ENCODE peak calls at places on chromosome 21, in eight cellular contexts. One of them, this sample, is unnamed.

GRCh38 chr21:45469273-45470086 is 64.5 kb downstream of the COL18A1 start:
- DNase-seq in dorsolateral prefrontal cortex: peak
- DNase-seq in heart right ventricle: peak
- DNase-seq in left ventricle myocardium inferior: peak
- DNase-seq in CD8-positive, alpha-beta T cell: no peak
- DNase-seq in H9: no peak
- DNase-seq in IMR-90: no peak
- DNase-seq in A549: no peak
- DNase-seq in this sample: no peak

GRCh38 chr21:38853421-38853919 is 47.7 kb downstream of the ETS2 start:
- DNase-seq in A549: peak
- DNase-seq in left ventricle myocardium inferior: no peak
- DNase-seq in heart right ventricle: peak
- DNase-seq in dorsolateral prefrontal cortex: no peak
- DNase-seq in CD8-positive, alpha-beta T cell: no peak
- DNase-seq in H9: no peak
- DNase-seq in IMR-90: peak
- DNase-seq in this sample: peak

GRCh38 chr21:38319781-38320180 is 63.0 kb downstream of the KCNJ15 start:
- DNase-seq in A549: no peak
- DNase-seq in CD8-positive, alpha-beta T cell: no peak
- DNase-seq in heart right ventricle: no peak
- DNase-seq in left ventricle myocardium inferior: no peak
- DNase-seq in H9: no peak
- DNase-seq in IMR-90: peak
- DNase-seq in dorsolateral prefrontal cortex: no peak
- DNase-seq in this sample: peak

GRCh38 chr21:36461918-36462486 is 17.9 kb downstream of the CLDN14 start:
- DNase-seq in CD8-positive, alpha-beta T cell: no peak
- DNase-seq in A549: no peak
- DNase-seq in H9: no peak
- DNase-seq in IMR-90: no peak
- DNase-seq in heart right ventricle: no peak
- DNase-seq in dorsolateral prefrontal cortex: no peak
- DNase-seq in left ventricle myocardium inferior: no peak
- DNase-seq in this sample: peak

GRCh38 chr21:17359781-17360180 is 153.1 kb upstream of the CXADR start:
- DNase-seq in dorsolateral prefrontal cortex: no peak
- DNase-seq in IMR-90: no peak
- DNase-seq in heart right ventricle: no peak
- DNase-seq in CD8-positive, alpha-beta T cell: no peak
- DNase-seq in H9: no peak
- DNase-seq in left ventricle myocardium inferior: no peak
- DNase-seq in A549: no peak
- DNase-seq in this sample: no peak

GRCh38 chr21:45590246-45590725 is 48.0 kb upstream of the SLC19A1 start:
- DNase-seq in dorsolateral prefrontal cortex: peak
- DNase-seq in CD8-positive, alpha-beta T cell: peak
- DNase-seq in left ventricle myocardium inferior: peak
- DNase-seq in H9: peak
- DNase-seq in A549: peak
- DNase-seq in heart right ventricle: peak
- DNase-seq in IMR-90: peak
- DNase-seq in this sample: peak

GRCh38 chr21:45464309-45464708 is 59.3 kb downstream of the COL18A1 start:
- DNase-seq in A549: no peak
- DNase-seq in IMR-90: no peak
- DNase-seq in left ventricle myocardium inferior: peak
- DNase-seq in dorsolateral prefrontal cortex: peak
- DNase-seq in CD8-positive, alpha-beta T cell: no peak
- DNase-seq in heart right ventricle: no peak
- DNase-seq in H9: no peak
- DNase-seq in this sample: no peak

GRCh38 chr21:21236981-21237380 is 238.8 kb downstream of the NCAM2 start:
- DNase-seq in heart right ventricle: no peak
- DNase-seq in H9: no peak
- DNase-seq in left ventricle myocardium inferior: no peak
- DNase-seq in CD8-positive, alpha-beta T cell: no peak
- DNase-seq in IMR-90: no peak
- DNase-seq in A549: no peak
- DNase-seq in dorsolateral prefrontal cortex: no peak
- DNase-seq in this sample: no peak

GRCh38 chr21:37994211-37994610 is 78.0 kb upstream of the KCNJ6 start:
- DNase-seq in IMR-90: no peak
- DNase-seq in H9: no peak
- DNase-seq in left ventricle myocardium inferior: no peak
- DNase-seq in dorsolateral prefrontal cortex: no peak
- DNase-seq in CD8-positive, alpha-beta T cell: no peak
- DNase-seq in A549: no peak
- DNase-seq in heart right ventricle: no peak
- DNase-seq in this sample: no peak

GRCh38 chr21:23131177-23131576 is 2133.0 kb downstream of the NCAM2 start:
- DNase-seq in A549: no peak
- DNase-seq in H9: no peak
- DNase-seq in left ventricle myocardium inferior: no peak
- DNase-seq in IMR-90: no peak
- DNase-seq in heart right ventricle: no peak
- DNase-seq in dorsolateral prefrontal cortex: no peak
- DNase-seq in CD8-positive, alpha-beta T cell: no peak
- DNase-seq in this sample: no peak

GRCh38 chr21:21030311-21030710 is 32.1 kb downstream of the NCAM2 start:
- DNase-seq in heart right ventricle: no peak
- DNase-seq in dorsolateral prefrontal cortex: no peak
- DNase-seq in left ventricle myocardium inferior: no peak
- DNase-seq in H9: no peak
- DNase-seq in CD8-positive, alpha-beta T cell: no peak
- DNase-seq in IMR-90: no peak
- DNase-seq in A549: no peak
- DNase-seq in this sample: no peak

GRCh38 chr21:38148046-38148445 is 108.7 kb upstream of the KCNJ15 start:
- DNase-seq in CD8-positive, alpha-beta T cell: no peak
- DNase-seq in IMR-90: no peak
- DNase-seq in heart right ventricle: no peak
- DNase-seq in A549: peak
- DNase-seq in left ventricle myocardium inferior: no peak
- DNase-seq in H9: no peak
- DNase-seq in dorsolateral prefrontal cortex: no peak
- DNase-seq in this sample: peak

GRCh38 chr21:38950388-38951094 is 144.8 kb downstream of the ETS2 start:
- DNase-seq in H9: no peak
- DNase-seq in A549: peak
- DNase-seq in dorsolateral prefrontal cortex: no peak
- DNase-seq in IMR-90: peak
- DNase-seq in heart right ventricle: no peak
- DNase-seq in left ventricle myocardium inferior: no peak
- DNase-seq in CD8-positive, alpha-beta T cell: no peak
- DNase-seq in this sample: peak

GRCh38 chr21:15210235-15210678 is 145.5 kb upstream of the NRIP1 start:
- DNase-seq in heart right ventricle: peak
- DNase-seq in dorsolateral prefrontal cortex: no peak
- DNase-seq in left ventricle myocardium inferior: peak
- DNase-seq in A549: peak
- DNase-seq in H9: peak
- DNase-seq in CD8-positive, alpha-beta T cell: no peak
- DNase-seq in IMR-90: no peak
- DNase-seq in this sample: peak

GRCh38 chr21:37642493-37642892 is 273.8 kb downstream of the KCNJ6 start:
- DNase-seq in dorsolateral prefrontal cortex: no peak
- DNase-seq in CD8-positive, alpha-beta T cell: no peak
- DNase-seq in H9: peak
- DNase-seq in IMR-90: no peak
- DNase-seq in A549: peak
- DNase-seq in heart right ventricle: no peak
- DNase-seq in left ventricle myocardium inferior: no peak
- DNase-seq in this sample: peak

GRCh38 chr21:37531402-37532042 is 164.9 kb downstream of the DYRK1A start:
- DNase-seq in heart right ventricle: peak
- DNase-seq in IMR-90: no peak
- DNase-seq in CD8-positive, alpha-beta T cell: no peak
- DNase-seq in dorsolateral prefrontal cortex: no peak
- DNase-seq in left ventricle myocardium inferior: peak
- DNase-seq in H9: no peak
- DNase-seq in A549: no peak
- DNase-seq in this sample: no peak

GRCh38 chr21:18382141-18382540 is 21.4 kb downstream of the TMPRSS15 start:
- DNase-seq in A549: no peak
- DNase-seq in left ventricle myocardium inferior: no peak
- DNase-seq in heart right ventricle: no peak
- DNase-seq in IMR-90: no peak
- DNase-seq in H9: no peak
- DNase-seq in dorsolateral prefrontal cortex: no peak
- DNase-seq in CD8-positive, alpha-beta T cell: no peak
- DNase-seq in this sample: no peak

GRCh38 chr21:29443398-29444010 is 144.8 kb downstream of the BACH1 start:
- DNase-seq in A549: no peak
- DNase-seq in heart right ventricle: no peak
- DNase-seq in H9: no peak
- DNase-seq in IMR-90: no peak
- DNase-seq in dorsolateral prefrontal cortex: no peak
- DNase-seq in left ventricle myocardium inferior: no peak
- DNase-seq in CD8-positive, alpha-beta T cell: no peak
- DNase-seq in this sample: no peak

GRCh38 chr21:16592399-16592798 is 862.6 kb downstream of the USP25 start:
- DNase-seq in IMR-90: no peak
- DNase-seq in CD8-positive, alpha-beta T cell: no peak
- DNase-seq in H9: no peak
- DNase-seq in dorsolateral prefrontal cortex: no peak
- DNase-seq in A549: no peak
- DNase-seq in heart right ventricle: no peak
- DNase-seq in left ventricle myocardium inferior: no peak
- DNase-seq in this sample: no peak

GRCh38 chr21:44461438-44462089 is 6.3 kb downstream of the LRRC3 start:
- DNase-seq in CD8-positive, alpha-beta T cell: no peak
- DNase-seq in left ventricle myocardium inferior: no peak
- DNase-seq in heart right ventricle: no peak
- DNase-seq in dorsolateral prefrontal cortex: no peak
- DNase-seq in H9: peak
- DNase-seq in A549: no peak
- DNase-seq in IMR-90: no peak
- DNase-seq in this sample: no peak
- TF ChIP-seq CTCF in CD8-positive, alpha-beta T cell: no peak
- TF ChIP-seq CTCF in left ventricle myocardium inferior: peak
- TF ChIP-seq CTCF in heart right ventricle: peak
- TF ChIP-seq CTCF in dorsolateral prefrontal cortex: no peak
- TF ChIP-seq CTCF in H9: no peak
- TF ChIP-seq CTCF in A549: no peak
- TF ChIP-seq CTCF in IMR-90: no peak
- TF ChIP-seq CTCF in this sample: no peak

GRCh38 chr21:33199516-33200217 is 30.1 kb upstream of the IFNAR2 start:
- DNase-seq in H9: peak
- DNase-seq in A549: peak
- DNase-seq in left ventricle myocardium inferior: peak
- DNase-seq in IMR-90: peak
- DNase-seq in CD8-positive, alpha-beta T cell: peak
- DNase-seq in heart right ventricle: no peak
- DNase-seq in dorsolateral prefrontal cortex: no peak
- DNase-seq in this sample: peak

GRCh38 chr21:33196956-33197374 is 32.8 kb upstream of the IFNAR2 start:
- DNase-seq in CD8-positive, alpha-beta T cell: no peak
- DNase-seq in left ventricle myocardium inferior: peak
- DNase-seq in A549: peak
- DNase-seq in heart right ventricle: peak
- DNase-seq in dorsolateral prefrontal cortex: peak
- DNase-seq in H9: peak
- DNase-seq in IMR-90: peak
- DNase-seq in this sample: peak

GRCh38 chr21:33197546-33197945 is 32.2 kb upstream of the IFNAR2 start:
- DNase-seq in heart right ventricle: no peak
- DNase-seq in IMR-90: no peak
- DNase-seq in CD8-positive, alpha-beta T cell: no peak
- DNase-seq in left ventricle myocardium inferior: peak
- DNase-seq in A549: no peak
- DNase-seq in dorsolateral prefrontal cortex: no peak
- DNase-seq in H9: no peak
- DNase-seq in this sample: no peak

GRCh38 chr21:33201945-33202344 is 27.8 kb upstream of the IFNAR2 start:
- DNase-seq in dorsolateral prefrontal cortex: no peak
- DNase-seq in IMR-90: no peak
- DNase-seq in heart right ventricle: no peak
- DNase-seq in left ventricle myocardium inferior: no peak
- DNase-seq in A549: no peak
- DNase-seq in CD8-positive, alpha-beta T cell: no peak
- DNase-seq in H9: no peak
- DNase-seq in this sample: no peak

DNA sequence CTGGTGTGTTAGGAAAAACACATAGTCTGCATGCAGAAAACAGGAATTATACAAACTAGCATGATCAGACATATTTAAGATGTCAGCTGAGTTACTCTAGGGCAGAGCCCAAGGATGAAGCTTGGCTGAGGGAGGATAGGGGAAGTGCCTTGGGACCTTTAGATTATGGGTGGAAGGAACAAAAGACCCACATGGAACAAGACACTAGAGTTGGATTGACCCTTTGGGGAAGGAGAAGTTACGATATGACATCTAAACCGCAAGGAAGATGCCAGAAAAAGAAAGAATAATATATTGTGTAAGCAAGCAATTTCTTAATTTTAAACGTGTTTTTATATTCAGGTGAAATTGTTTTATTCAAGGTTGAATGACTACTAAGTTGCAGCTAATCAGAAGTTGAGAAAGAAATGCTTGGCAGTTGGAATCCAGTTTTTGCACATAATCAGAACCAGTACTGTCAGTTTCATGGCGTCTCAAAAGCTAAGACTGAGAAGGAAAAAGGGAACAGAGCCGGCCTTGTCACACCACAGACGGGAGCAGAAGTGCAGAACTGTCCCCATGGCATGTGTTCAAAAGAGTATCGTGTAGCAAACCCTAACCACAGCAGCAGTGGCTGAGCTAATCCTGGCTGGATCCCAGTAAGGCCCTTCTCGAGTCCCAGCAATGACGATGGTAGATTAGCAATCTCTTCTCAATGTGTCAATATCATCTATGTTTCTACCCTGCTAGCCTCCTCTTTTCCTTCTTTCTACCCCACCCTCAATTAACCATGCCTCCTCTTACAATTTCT is 31.2 kb upstream of the IFNAR2 start:
- DNase-seq in heart right ventricle: peak
- DNase-seq in dorsolateral prefrontal cortex: no peak
- DNase-seq in CD8-positive, alpha-beta T cell: no peak
- DNase-seq in A549: no peak
- DNase-seq in H9: no peak
- DNase-seq in left ventricle myocardium inferior: peak
- DNase-seq in IMR-90: peak
- DNase-seq in this sample: no peak
- H3K27ac ChIP-seq in heart right ventricle: peak
- H3K27ac ChIP-seq in dorsolateral prefrontal cortex: peak
- H3K27ac ChIP-seq in CD8-positive, alpha-beta T cell: no peak
- H3K27ac ChIP-seq in A549: no peak
- H3K27ac ChIP-seq in H9: no peak
- H3K27ac ChIP-seq in left ventricle myocardium inferior: peak
- H3K27ac ChIP-seq in IMR-90: no peak
- H3K27ac ChIP-seq in this sample: no peak

GRCh38 chr21:41847066-41847804 is 31.9 kb downstream of the PRDM15 start:
- DNase-seq in left ventricle myocardium inferior: no peak
- DNase-seq in A549: no peak
- DNase-seq in heart right ventricle: no peak
- DNase-seq in CD8-positive, alpha-beta T cell: no peak
- DNase-seq in H9: peak
- DNase-seq in IMR-90: peak
- DNase-seq in dorsolateral prefrontal cortex: no peak
- DNase-seq in this sample: no peak
- TF ChIP-seq CTCF in left ventricle myocardium inferior: no peak
- TF ChIP-seq CTCF in A549: no peak
- TF ChIP-seq CTCF in heart right ventricle: no peak
- TF ChIP-seq CTCF in CD8-positive, alpha-beta T cell: no peak
- TF ChIP-seq CTCF in H9: peak
- TF ChIP-seq CTCF in IMR-90: peak
- TF ChIP-seq CTCF in dorsolateral prefrontal cortex: no peak
- TF ChIP-seq CTCF in this sample: peak

GRCh38 chr21:43375827-43376795 is 50.8 kb downstream of the SIK1 start:
- DNase-seq in left ventricle myocardium inferior: no peak
- DNase-seq in H9: no peak
- DNase-seq in heart right ventricle: peak
- DNase-seq in CD8-positive, alpha-beta T cell: no peak
- DNase-seq in dorsolateral prefrontal cortex: no peak
- DNase-seq in A549: no peak
- DNase-seq in IMR-90: no peak
- DNase-seq in this sample: peak
- H3K27ac ChIP-seq in left ventricle myocardium inferior: no peak
- H3K27ac ChIP-seq in H9: no peak
- H3K27ac ChIP-seq in heart right ventricle: no peak
- H3K27ac ChIP-seq in CD8-positive, alpha-beta T cell: no peak
- H3K27ac ChIP-seq in dorsolateral prefrontal cortex: no peak
- H3K27ac ChIP-seq in A549: no peak
- H3K27ac ChIP-seq in IMR-90: no peak
- H3K27ac ChIP-seq in this sample: peak

This sample was measured in foreskin keratinocyte.